ENCODE peak calls at places on chromosomes 2 and 18, in seven cellular contexts. L is mesendoderm, S is mucosa of gallbladder, C is HTR-8/SVneo, J is HT1080, F is AG20443, O is RPMI8226. G is an unnamed sample.

GRCh38 chr18:36269157-36269556 is 28.4 kb upstream of the FHOD3 start:
- DNase-seq in S (no peak), O (no peak), F (no peak), J (no peak), L (no peak), C (no peak), G (no peak)

GRCh38 chr2:21254170-21254965 is 130.6 kb downstream of the TDRD15 start:
- DNase-seq in O (no peak), F (no peak), L (no peak), J (no peak), C (no peak), S (no peak), G (no peak)

GRCh38 chr2:2109186-2109585 is 221.9 kb downstream of the MYT1L start:
- DNase-seq in J (no peak), S (no peak), O (no peak), F (no peak), L (no peak), C (no peak), G (no peak)

GRCh38 chr2:142218471-142218870 is 87.7 kb upstream of the LRP1B start:
- DNase-seq in J (peak), O (no peak), C (peak), F (no peak), S (no peak), L (peak), G (no peak)

GRCh38 chr2:36653155-36653554 is 43.4 kb upstream of the VIT start:
- DNase-seq in O (no peak), C (no peak), L (no peak), F (no peak), J (no peak), S (no peak), G (no peak)

GRCh38 chr2:71460595-71461303 is 7.4 kb downstream of the DYSF start:
- DNase-seq in J (peak), L (peak), F (peak), C (no peak), O (no peak), S (no peak), G (no peak)

GRCh38 chr2:233007739-233008138 is 5.3 kb downstream of the NGEF start:
- DNase-seq in F (no peak), S (no peak), L (no peak), J (no peak), O (no peak), C (no peak), G (no peak)

GRCh38 chr2:98324181-98324580 is 22.1 kb upstream of the CNGA3 start:
- DNase-seq in C (no peak), O (no peak), S (no peak), J (peak), L (no peak), F (no peak), G (no peak)

GRCh38 chr18:74387362-74387761 is 69.7 kb downstream of the DIPK1C start:
- DNase-seq in C (no peak), J (no peak), F (no peak), S (no peak), L (no peak), O (no peak), G (no peak)

GRCh38 chr2:69957970-69958369 is 3.5 kb downstream of the ASPRV1 start:
- DNase-seq in F (no peak), J (no peak), S (no peak), L (no peak), O (peak), C (no peak), G (no peak)

GRCh38 chr2:152581360-152581759 is 135.9 kb downstream of the PRPF40A start:
- DNase-seq in L (no peak), J (no peak), C (no peak), S (no peak), F (no peak), O (no peak), G (no peak)

GRCh38 chr2:204881519-204882111 is 336.3 kb downstream of the PARD3B start:
- DNase-seq in C (no peak), S (no peak), F (no peak), O (no peak), J (no peak), L (no peak), G (no peak)

GRCh38 chr2:119352357-119352756 is 14.3 kb downstream of the C2orf76 start:
- DNase-seq in L (peak), S (no peak), J (no peak), O (peak), C (no peak), F (no peak), G (peak)

GRCh38 chr2:240989451-240990265 is 8.8 kb upstream of the SNED1 start:
- DNase-seq in C (no peak), J (peak), S (no peak), O (peak), L (peak), F (no peak), G (peak)

GRCh38 chr18:34993289-34993688 is 47.9 kb upstream of the MAPRE2 start:
- DNase-seq in L (no peak), O (no peak), F (no peak), J (no peak), S (no peak), C (no peak), G (peak)

GRCh38 chr2:227817940-227818568 is 4.4 kb downstream of the CCL20 start:
- DNase-seq in C (peak), F (peak), L (peak), J (peak), S (peak), O (peak), G (peak)

GRCh38 chr2:26561918-26562810 is 79.0 kb downstream of the CIB4 start:
- DNase-seq in J (no peak), O (peak), C (peak), S (peak), F (peak), L (no peak), G (peak)

GRCh38 chr2:202376460-202377307 is 557 bp downstream of the BMPR2 start:
- DNase-seq in O (peak), F (peak), C (peak), J (peak), S (peak), L (peak), G (peak)

GRCh38 chr18:23740105-23740830 is 51.0 kb downstream of the LAMA3 start:
- DNase-seq in S (no peak), C (peak), F (peak), J (peak), L (no peak), O (peak), G (peak)

GRCh38 chr2:196279496-196279895 is 108.1 kb upstream of the STK17B start:
- DNase-seq in F (no peak), O (no peak), L (no peak), S (no peak), C (no peak), J (no peak), G (no peak)

GRCh38 chr18:74994502-74995403 is 214.2 kb downstream of the PTGR3 start:
- DNase-seq in S (no peak), L (peak), F (no peak), C (no peak), J (peak), O (no peak), G (peak)

GRCh38 chr2:145184741-145185671 is 665.1 kb upstream of the ZEB2 start:
- DNase-seq in C (no peak), F (peak), J (no peak), O (no peak), L (no peak), S (no peak), G (no peak)

GRCh38 chr2:234981197-234982095 is 29.6 kb downstream of the SH3BP4 start:
- DNase-seq in J (peak), L (peak), F (peak), S (peak), O (no peak), C (peak), G (peak)

GRCh38 chr2:67486041-67486796 is 89.1 kb downstream of the ETAA1 start:
- DNase-seq in O (no peak), L (peak), F (peak), C (no peak), J (peak), S (peak), G (peak)

GRCh38 chr2:63842149-63843061 is 709 bp downstream of the UGP2 start:
- DNase-seq in J (peak), C (peak), F (peak), O (peak), S (peak), L (no peak), G (peak)

GRCh38 chr2:15173506-15173905 is 387.6 kb downstream of the NBAS start:
- DNase-seq in J (no peak), O (no peak), L (no peak), F (no peak), C (no peak), S (no peak), G (no peak)

GRCh38 chr2:102126660-102127059 is 15.9 kb upstream of the IL1R1 start:
- DNase-seq in F (peak), J (peak), C (no peak), S (no peak), L (no peak), O (no peak), G (peak)

GRCh38 chr2:160126315-160126714 is 63.9 kb upstream of the PLA2R1 start:
- DNase-seq in L (no peak), O (no peak), S (no peak), J (no peak), F (no peak), C (no peak), G (no peak)

GRCh38 chr18:77505499-77505898 is 255.9 kb downstream of the GALR1 start:
- DNase-seq in L (no peak), F (no peak), C (no peak), S (no peak), J (no peak), O (no peak), G (no peak)

GRCh38 chr2:118371500-118371899 is 283.2 kb downstream of the INSIG2 start:
- DNase-seq in S (peak), O (peak), F (peak), C (no peak), L (peak), J (peak), G (peak)

GRCh38 chr2:179311071-179311470 is 46.4 kb upstream of the SESTD1 start:
- DNase-seq in J (no peak), F (no peak), S (peak), O (no peak), C (no peak), L (no peak), G (no peak)

G was measured in MCF 10A.